ENCODE peak calls at places on chromosomes 3 and 15, in nine cellular contexts. N, C, W, H, X, F, P, U and I are unnamed samples.

GRCh38 chr15:69648775-69649735 is 196.4 kb downstream of the RPLP1 start:
- DNase-seq in N (no peak), C (no peak), W (no peak), H (no peak), X (no peak), F (no peak), P (no peak), U (no peak), I (no peak)

GRCh38 chr15:42494998-42495360 is 455 bp upstream of the SNAP23 start:
- DNase-seq in N (peak; percentile 11), C (no peak), W (no peak), H (peak; percentile 46), X (peak; percentile 77), F (peak; percentile 71), P (no peak), U (no peak), I (no peak)

GRCh38 chr3:110419096-110419495 is 652.5 kb upstream of the NECTIN3 start:
- DNase-seq in N (no peak), C (peak; percentile 12), W (no peak), H (no peak), X (no peak), F (no peak), P (no peak), U (no peak), I (no peak)

GRCh38 chr3:74273555-74274402 is 340.7 kb downstream of the CNTN3 start:
- DNase-seq in N (no peak), C (no peak), W (no peak), H (no peak), X (no peak), F (no peak), P (no peak), U (no peak), I (no peak)

GRCh38 chr3:138442433-138442832 is 8.0 kb downstream of the ESYT3 start:
- DNase-seq in N (no peak), C (peak; percentile 16), W (no peak), H (no peak), X (no peak), F (no peak), P (no peak), U (no peak), I (no peak)

GRCh38 chr3:13644341-13645082 is 95.6 kb downstream of the FBLN2 start:
- DNase-seq in N (no peak), C (no peak), W (peak; percentile 42), H (no peak), X (no peak), F (no peak), P (no peak), U (no peak), I (no peak)

GRCh38 chr3:70519005-70519404 is 206.6 kb upstream of the MDFIC2 start:
- DNase-seq in N (no peak), C (no peak), W (no peak), H (no peak), X (no peak), F (no peak), P (no peak), U (no peak), I (no peak)

GRCh38 chr15:36577082-36577481 is 2.3 kb upstream of the CDIN1 start:
- DNase-seq in N (no peak), C (no peak), W (no peak), H (no peak), X (no peak), F (no peak), P (no peak), U (no peak), I (no peak)

GRCh38 chr3:181838940-181839914 is 127.5 kb downstream of the SOX2 start:
- DNase-seq in N (no peak), C (no peak), W (no peak), H (no peak), X (no peak), F (no peak), P (no peak), U (no peak), I (no peak)

GRCh38 chr3:149468504-149469212 is 5.8 kb upstream of the TM4SF4 start:
- DNase-seq in N (no peak), C (no peak), W (no peak), H (no peak), X (no peak), F (no peak), P (no peak), U (no peak), I (no peak)

GRCh38 chr3:53498993-53499641 is 4.7 kb downstream of the CACNA1D start:
- DNase-seq in N (no peak), C (no peak), W (no peak), H (no peak), X (no peak), F (no peak), P (no peak), U (no peak), I (no peak)

GRCh38 chr15:79981861-79982455 is 11.0 kb upstream of the BCL2A1 start:
- DNase-seq in N (no peak), C (peak; percentile 86), W (no peak), H (no peak), X (no peak), F (no peak), P (no peak), U (no peak), I (no peak)

GRCh38 chr3:173690542-173690941 is 293.0 kb downstream of the NLGN1 start:
- DNase-seq in N (no peak), C (no peak), W (no peak), H (no peak), X (no peak), F (peak; percentile 38), P (no peak), U (no peak), I (no peak)

GRCh38 chr3:52372822-52373504 is 56.8 kb downstream of the DNAH1 start:
- DNase-seq in N (no peak), C (peak; percentile 87), W (no peak), H (no peak), X (peak; percentile 38), F (no peak), P (no peak), U (no peak), I (no peak)

GRCh38 chr3:66762888-66763287 is 235.2 kb upstream of the KBTBD8 start:
- DNase-seq in N (no peak), C (no peak), W (no peak), H (no peak), X (no peak), F (no peak), P (no peak), U (no peak), I (no peak)

GRCh38 chr15:81531141-81531592 is 157.2 kb upstream of the TMC3 start:
- DNase-seq in N (no peak), C (no peak), W (no peak), H (peak; percentile 9), X (peak; percentile 15), F (no peak), P (no peak), U (no peak), I (no peak)

GRCh38 chr3:10707089-10707983 is 108.7 kb upstream of the SLC6A11 start:
- DNase-seq in N (no peak), C (no peak), W (no peak), H (no peak), X (no peak), F (no peak), P (no peak), U (no peak), I (no peak)

GRCh38 chr3:156764761-156765160 is 61.4 kb upstream of the LEKR1 start:
- DNase-seq in N (no peak), C (no peak), W (no peak), H (no peak), X (no peak), F (no peak), P (no peak), U (no peak), I (no peak)

GRCh38 chr3:192207661-192208060 is 519.7 kb downstream of the FGF12 start:
- DNase-seq in N (no peak), C (no peak), W (no peak), H (no peak), X (peak; percentile 30), F (no peak), P (no peak), U (no peak), I (no peak)

GRCh38 chr3:123883656-123884257 is 375 bp downstream of the MYLK start:
- DNase-seq in N (no peak), C (no peak), W (no peak), H (no peak), X (no peak), F (no peak), P (no peak), U (no peak), I (no peak)

GRCh38 chr3:73786346-73786807 is 161.6 kb upstream of the PDZRN3 start:
- DNase-seq in N (no peak), C (no peak), W (peak; percentile 91), H (peak; percentile 78), X (peak; percentile 17), F (peak; percentile 99), P (peak; percentile 83), U (no peak), I (peak; percentile 84)

GRCh38 chr3:178146406-178146831 is 389.8 kb upstream of the KCNMB2 start:
- DNase-seq in N (no peak), C (no peak), W (peak; percentile 10), H (no peak), X (no peak), F (peak; percentile 16), P (no peak), U (no peak), I (no peak)

GRCh38 chr3:15319575-15319974 is 12.8 kb downstream of the SH3BP5 start:
- DNase-seq in N (no peak), C (no peak), W (no peak), H (peak; percentile 61), X (peak; percentile 39), F (peak; percentile 56), P (peak; percentile 69), U (no peak), I (no peak)

GRCh38 chr3:143885803-143886427 is 37.6 kb upstream of the SLC9A9 start:
- DNase-seq in N (peak; percentile 9), C (peak; percentile 53), W (no peak), H (peak; percentile 8), X (no peak), F (peak; percentile 19), P (no peak), U (peak; percentile 41), I (no peak)

GRCh38 chr3:101163554-101163953 is 156.8 kb downstream of the IMPG2 start:
- DNase-seq in N (no peak), C (no peak), W (no peak), H (no peak), X (no peak), F (no peak), P (no peak), U (no peak), I (no peak)

GRCh38 chr3:117756580-117756979 is 1047.0 kb downstream of the TUSC7 start:
- DNase-seq in N (no peak), C (no peak), W (no peak), H (no peak), X (no peak), F (no peak), P (no peak), U (no peak), I (no peak)

GRCh38 chr3:197878427-197878826 is 71.6 kb upstream of the RPL35A start:
- DNase-seq in N (no peak), C (peak; percentile 90), W (peak; percentile 11), H (no peak), X (no peak), F (no peak), P (no peak), U (peak; percentile 41), I (no peak)

GRCh38 chr3:19357947-19358346 is 209.6 kb downstream of the KCNH8 start:
- DNase-seq in N (no peak), C (no peak), W (no peak), H (no peak), X (no peak), F (no peak), P (no peak), U (no peak), I (no peak)

GRCh38 chr3:22960326-22960984 is 242.7 kb upstream of the UBE2E2 start:
- DNase-seq in N (no peak), C (peak; percentile 37), W (no peak), H (peak; percentile 48), X (peak; percentile 37), F (peak; percentile 16), P (no peak), U (peak; percentile 10), I (no peak)

GRCh38 chr15:61030451-61030850 is 198.7 kb downstream of the RORA start:
- DNase-seq in N (no peak), C (no peak), W (no peak), H (no peak), X (no peak), F (no peak), P (no peak), U (no peak), I (no peak)